ENCODE peak calls at places on chromosomes 13 and 19, in ten cellular contexts. F is activated CD4-positive, alpha-beta T cell treated with anti-CD3 and anti-CD28 coated beads, Interleukin-2, amount 10 ng/mL, durations not matched to agents 7 days and 5 days; M is activated CD8-positive, alpha-beta T cell treated with anti-CD3 and anti-CD28 coated beads for 36 hours; G is natural killer cell; H is neuronal stem cell; A is iPS-NIHi11; D is nucleus accumbens; N is CD8-positive, alpha-beta memory T cell; O is GM13976; Z is right cardiac atrium. Y is an unnamed sample.

GRCh38 chr19:29217591-29217990 is 4.6 kb upstream of the UQCRFS1 start:
- DNase-seq in F (no peak), M (no peak), G (no peak), H (no peak), A (no peak), D (no peak), N (no peak), O (no peak), Z (no peak), Y (no peak)

GRCh38 chr19:42216653-42217521 is 590 bp downstream of the DEDD2 start:
- DNase-seq in F (peak), M (peak), G (peak), H (peak), A (peak), D (peak), N (no peak), O (peak), Z (peak), Y (no peak)

GRCh38 chr19:1027953-1028902 is 1.8 kb downstream of the CNN2 start:
- DNase-seq in F (peak), M (peak), G (no peak), H (peak), A (peak), D (no peak), N (peak), O (peak), Z (peak), Y (peak)

GRCh38 chr19:49057636-49058234 is at the start of gene CGB7:
- DNase-seq in F (peak), M (peak), G (no peak), H (peak), A (peak), D (no peak), N (peak), O (peak), Z (peak), Y (no peak)

GRCh38 chr19:48966541-48967345 is 1.6 kb downstream of the FTL start:
- DNase-seq in F (no peak), M (no peak), G (no peak), H (no peak), A (no peak), D (no peak), N (no peak), O (no peak), Z (peak), Y (no peak)

GRCh38 chr19:17673937-17674799 is 14.0 kb downstream of the UNC13A start:
- DNase-seq in F (no peak), M (no peak), G (no peak), H (no peak), A (no peak), D (no peak), N (no peak), O (no peak), Z (no peak), Y (no peak)

GRCh38 chr13:59112375-59112774 is 1051.4 kb downstream of the DIAPH3 start:
- DNase-seq in F (no peak), M (no peak), G (no peak), H (no peak), A (no peak), D (no peak), N (no peak), O (no peak), Z (no peak), Y (no peak)

GRCh38 chr19:2270157-2270571 is 11.8 kb downstream of the PEAK3 start:
- DNase-seq in F (peak), M (no peak), G (peak), H (no peak), A (no peak), D (no peak), N (peak), O (no peak), Z (peak), Y (peak)

GRCh38 chr13:99898421-99898820 is 73.1 kb downstream of the ZIC5 start:
- DNase-seq in F (no peak), M (no peak), G (no peak), H (no peak), A (no peak), D (no peak), N (no peak), O (no peak), Z (no peak), Y (no peak)

GRCh38 chr13:83223546-83223945 is 658.7 kb downstream of the SLITRK1 start:
- DNase-seq in F (no peak), M (no peak), G (no peak), H (no peak), A (no peak), D (no peak), N (no peak), O (no peak), Z (no peak), Y (no peak)

GRCh38 chr13:45206340-45206739 is 5.5 kb upstream of the KCTD4 start:
- DNase-seq in F (no peak), M (peak), G (no peak), H (no peak), A (no peak), D (no peak), N (no peak), O (peak), Z (no peak), Y (no peak)

GRCh38 chr19:14363203-14364097 is 17.8 kb upstream of the ADGRE5 start:
- DNase-seq in F (peak), M (peak), G (no peak), H (peak), A (peak), D (no peak), N (peak), O (peak), Z (peak), Y (no peak)

GRCh38 chr13:46168341-46168740 is 13.6 kb downstream of the LCP1 start:
- DNase-seq in F (no peak), M (peak), G (peak), H (no peak), A (no peak), D (no peak), N (peak), O (no peak), Z (no peak), Y (no peak)

GRCh38 chr13:100333141-100333540 is 244.2 kb downstream of the PCCA start:
- DNase-seq in F (no peak), M (no peak), G (no peak), H (no peak), A (no peak), D (no peak), N (no peak), O (no peak), Z (no peak), Y (no peak)

GRCh38 chr19:1767464-1767933 is 14.2 kb downstream of the ONECUT3 start:
- DNase-seq in F (peak), M (peak), G (peak), H (peak), A (peak), D (peak), N (peak), O (peak), Z (peak), Y (peak)

GRCh38 chr19:12788682-12789097 is 2.6 kb upstream of the JUNB start:
- DNase-seq in F (no peak), M (peak), G (peak), H (no peak), A (peak), D (peak), N (peak), O (peak), Z (peak), Y (peak)

GRCh38 chr19:13153627-13154240 is 3.5 kb downstream of the IER2 start:
- DNase-seq in F (no peak), M (no peak), G (peak), H (peak), A (no peak), D (no peak), N (no peak), O (no peak), Z (peak), Y (peak)

GRCh38 chr19:15337202-15337601 is 4.9 kb upstream of the BRD4 start:
- DNase-seq in F (no peak), M (no peak), G (no peak), H (no peak), A (no peak), D (no peak), N (no peak), O (no peak), Z (no peak), Y (no peak)

Y was measured in effector CD4-positive, alpha-beta T cell.